ENCODE peak calls at places on chromosomes 16 and 17, in ten cellular contexts. K is C1 segment of cervical spinal cord, R is HCEC 1CT, H is AG09309, Y is BJ, B is non-pigmented ciliary epithelial cell, T is GM19239, Q is Peyer's patch, A is esophagus squamous epithelium, C is MV-4-11. Z is an unnamed sample.

GRCh38 chr17:79045001-79045729 is 21.2 kb downstream of the C1QTNF1 start:
- DNase-seq in K (no peak), R (no peak), H (no peak), Y (no peak), B (no peak), T (no peak), Q (no peak), A (no peak), C (no peak), Z (peak; percentile 7)

GRCh38 chr16:67662653-67663010 is 1.9 kb downstream of the PARD6A start:
- DNase-seq in K (no peak), R (no peak), H (no peak), Y (no peak), B (no peak), T (no peak), Q (no peak), A (no peak), C (no peak), Z (no peak)

GRCh38 chr17:81044764-81045589 is 10.0 kb downstream of the BAIAP2 start:
- DNase-seq in K (no peak), R (no peak), H (no peak), Y (no peak), B (peak; percentile 48), T (no peak), Q (peak; percentile 78), A (no peak), C (no peak), Z (no peak)

GRCh38 chr17:77800832-77801231 is 157.7 kb upstream of the TNRC6C start:
- DNase-seq in K (no peak), R (no peak), H (no peak), Y (no peak), B (no peak), T (no peak), Q (no peak), A (no peak), C (no peak), Z (no peak)

GRCh38 chr17:46972346-46972745 is 6.7 kb downstream of the RPRML start:
- DNase-seq in K (no peak), R (no peak), H (no peak), Y (no peak), B (no peak), T (no peak), Q (no peak), A (no peak), C (no peak), Z (no peak)

GRCh38 chr16:22973451-22973991 is 159.6 kb downstream of the HS3ST2 start:
- DNase-seq in K (no peak), R (no peak), H (no peak), Y (no peak), B (no peak), T (no peak), Q (no peak), A (no peak), C (no peak), Z (no peak)

GRCh38 chr16:81551141-81551808 is 106.7 kb downstream of the CMIP start:
- DNase-seq in K (no peak), R (peak; percentile 44), H (no peak), Y (no peak), B (peak; percentile 42), T (no peak), Q (no peak), A (no peak), C (peak; percentile 73), Z (peak; percentile 34)

GRCh38 chr17:29292992-29293889 is 707 bp downstream of the NUFIP2 start:
- DNase-seq in K (no peak), R (peak; percentile 65), H (no peak), Y (no peak), B (no peak), T (peak; percentile 47), Q (peak; percentile 82), A (no peak), C (peak; percentile 27), Z (peak; percentile 79)

GRCh38 chr17:17874478-17874877 is 37.7 kb upstream of the SREBF1 start:
- DNase-seq in K (no peak), R (peak; percentile 94), H (peak; percentile 31), Y (peak; percentile 69), B (peak; percentile 51), T (no peak), Q (no peak), A (no peak), C (no peak), Z (no peak)

GRCh38 chr17:69269174-69269998 is 40.8 kb upstream of the ABCA10 start:
- DNase-seq in K (no peak), R (peak; percentile 72), H (peak; percentile 25), Y (peak; percentile 15), B (no peak), T (no peak), Q (no peak), A (no peak), C (peak; percentile 28), Z (no peak)

GRCh38 chr16:59397638-59398037 is 663.5 kb upstream of the GOT2 start:
- DNase-seq in K (no peak), R (no peak), H (no peak), Y (no peak), B (no peak), T (no peak), Q (no peak), A (no peak), C (no peak), Z (no peak)

GRCh38 chr17:60103957-60104356 is 25.2 kb upstream of the HEATR6 start:
- DNase-seq in K (no peak), R (no peak), H (no peak), Y (no peak), B (no peak), T (no peak), Q (no peak), A (no peak), C (no peak), Z (no peak)

GRCh38 chr16:84942786-84943185 is 68.5 kb downstream of the ZDHHC7 start:
- DNase-seq in K (no peak), R (no peak), H (no peak), Y (no peak), B (no peak), T (no peak), Q (no peak), A (no peak), C (no peak), Z (no peak)

GRCh38 chr16:68234188-68235104 is 1.5 kb downstream of the ESRP2 start:
- DNase-seq in K (no peak), R (peak; percentile 31), H (no peak), Y (no peak), B (no peak), T (no peak), Q (peak; percentile 86), A (no peak), C (no peak), Z (no peak)

GRCh38 chr17:12859520-12859919 is 70.2 kb downstream of the ARHGAP44 start:
- DNase-seq in K (no peak), R (no peak), H (no peak), Y (no peak), B (no peak), T (no peak), Q (no peak), A (no peak), C (no peak), Z (peak; percentile 17)

GRCh38 chr16:19118938-19119431 is 5.2 kb downstream of the ITPRIPL2 start:
- DNase-seq in K (no peak), R (peak; percentile 84), H (peak; percentile 79), Y (peak; percentile 71), B (peak; percentile 82), T (no peak), Q (peak; percentile 55), A (no peak), C (peak; percentile 94), Z (no peak)

GRCh38 chr17:76544123-76544915 is 4.5 kb downstream of the PRCD start:
- DNase-seq in K (no peak), R (no peak), H (no peak), Y (no peak), B (no peak), T (no peak), Q (no peak), A (no peak), C (peak; percentile 24), Z (no peak)

GRCh38 chr16:50093607-50094570 is 28.1 kb downstream of the HEATR3 start:
- DNase-seq in K (no peak), R (no peak), H (no peak), Y (no peak), B (no peak), T (no peak), Q (peak; percentile 64), A (peak; percentile 20), C (peak; percentile 99), Z (peak; percentile 12)

GRCh38 chr17:82414548-82415281 is 3.4 kb upstream of the HEXD start:
- DNase-seq in K (peak; percentile 28), R (peak; percentile 14), H (no peak), Y (no peak), B (no peak), T (peak; percentile 70), Q (peak; percentile 78), A (no peak), C (peak; percentile 60), Z (peak; percentile 85)

GRCh38 chr17:75013077-75013391 is 564 bp downstream of the MRPL58 start:
- DNase-seq in K (no peak), R (no peak), H (no peak), Y (no peak), B (no peak), T (no peak), Q (no peak), A (no peak), C (no peak), Z (no peak)

GRCh38 chr17:46822388-46822921 is 4.0 kb upstream of the WNT3 start:
- DNase-seq in K (no peak), R (no peak), H (no peak), Y (no peak), B (no peak), T (no peak), Q (peak; percentile 64), A (no peak), C (no peak), Z (peak; percentile 59)

GRCh38 chr17:66451188-66452149 is 149.1 kb downstream of the PRKCA start:
- DNase-seq in K (no peak), R (no peak), H (no peak), Y (no peak), B (no peak), T (no peak), Q (peak; percentile 52), A (no peak), C (no peak), Z (no peak)

GRCh38 chr16:70688266-70688742 is 2.5 kb upstream of the MTSS2 start:
- DNase-seq in K (peak; percentile 51), R (peak; percentile 63), H (no peak), Y (no peak), B (no peak), T (no peak), Q (no peak), A (no peak), C (no peak), Z (no peak)

GRCh38 chr16:4263504-4264436 is 9.1 kb downstream of the TFAP4 start:
- DNase-seq in K (no peak), R (peak; percentile 87), H (peak; percentile 64), Y (peak; percentile 79), B (no peak), T (no peak), Q (peak; percentile 69), A (no peak), C (no peak), Z (no peak)

GRCh38 chr17:7041607-7042506 is 2.0 kb downstream of the SLC16A11 start:
- DNase-seq in K (no peak), R (no peak), H (no peak), Y (no peak), B (no peak), T (no peak), Q (peak; percentile 60), A (no peak), C (no peak), Z (peak; percentile 59)

GRCh38 chr16:64132686-64133085 is 989.2 kb downstream of the CDH11 start:
- DNase-seq in K (no peak), R (no peak), H (no peak), Y (no peak), B (no peak), T (no peak), Q (no peak), A (no peak), C (no peak), Z (no peak)

GRCh38 chr16:1771072-1771863 is at the start of gene NME3:
- DNase-seq in K (peak; percentile 10), R (peak; percentile 62), H (no peak), Y (no peak), B (no peak), T (peak; percentile 95), Q (peak; percentile 92), A (no peak), C (peak; percentile 63), Z (peak; percentile 95)

GRCh38 chr17:8905256-8905778 is 37.8 kb upstream of the PIK3R6 start:
- DNase-seq in K (no peak), R (no peak), H (no peak), Y (no peak), B (no peak), T (no peak), Q (no peak), A (no peak), C (no peak), Z (no peak)

Z was measured in GM20000.